ENCODE peak calls at places on chromosomes 5 and 9, in six cellular contexts. U, T, A, O, S and E are unnamed samples.

GRCh38 chr5:174723979-174724483 is 351 bp upstream of the MSX2 start:
- DNase-seq in S (no peak), O (no peak), U (no peak), A (no peak), T (no peak), E (no peak)

GRCh38 chr5:169781452-169782345 is 144.6 kb downstream of the DOCK2 start:
- DNase-seq in S (no peak), A (no peak), U (no peak), T (no peak), O (no peak), E (no peak)

GRCh38 chr5:179912951-179913350 is 5.3 kb upstream of the TBC1D9B start:
- DNase-seq in T (no peak), O (no peak), U (no peak), A (no peak), S (no peak), E (no peak)

GRCh38 chr9:110410926-110411325 is 73.3 kb upstream of the TXNDC8 start:
- DNase-seq in T (no peak), S (no peak), A (no peak), U (no peak), O (no peak), E (no peak)

GRCh38 chr5:111932628-111933027 is 175.6 kb upstream of the NREP start:
- DNase-seq in T (no peak), A (no peak), S (no peak), O (no peak), U (no peak), E (no peak)

GRCh38 chr5:154211611-154212390 is 21.3 kb downstream of the GALNT10 start:
- DNase-seq in A (no peak), S (no peak), U (no peak), O (peak), T (no peak), E (no peak)

GRCh38 chr5:101288633-101289032 is 385.6 kb upstream of the ST8SIA4 start:
- DNase-seq in A (no peak), T (no peak), U (no peak), S (no peak), O (no peak), E (no peak)

GRCh38 chr9:130539473-130540223 is 39.7 kb upstream of the FUBP3 start:
- DNase-seq in U (no peak), O (peak), A (no peak), S (no peak), T (no peak), E (no peak)

GRCh38 chr9:81605154-81605670 is 84.1 kb downstream of the TLE1 start:
- DNase-seq in A (no peak), O (no peak), U (no peak), T (no peak), S (no peak), E (no peak)

GRCh38 chr9:71844808-71845207 is 66.2 kb downstream of the ABHD17B start:
- DNase-seq in A (no peak), U (no peak), T (no peak), S (no peak), O (no peak), E (no peak)

GRCh38 chr5:116671211-116671736 is 96.7 kb upstream of the SEMA6A start:
- DNase-seq in A (no peak), S (no peak), U (no peak), O (no peak), T (no peak), E (no peak)

GRCh38 chr9:124776613-124776951 is 351 bp upstream of the OLFML2A start:
- DNase-seq in U (no peak), T (no peak), S (no peak), A (no peak), O (no peak), E (no peak)

GRCh38 chr5:172113036-172113435 is 75.0 kb downstream of the STK10 start:
- DNase-seq in U (peak), T (peak), A (no peak), S (no peak), O (no peak), E (no peak)

GRCh38 chr9:33350310-33350709 is 52.1 kb downstream of the AQP7 start:
- DNase-seq in A (no peak), O (peak), U (no peak), T (no peak), S (peak), E (no peak)

GRCh38 chr5:55232985-55233928 is at the start of gene CCNO:
- DNase-seq in S (peak), A (peak), O (peak), U (peak), T (peak), E (peak)

GRCh38 chr9:570187-570586 is 271.3 kb upstream of the DMRT1 start:
- DNase-seq in T (no peak), O (no peak), A (no peak), S (no peak), U (no peak), E (no peak)

GRCh38 chr9:6581266-6581665 is 64.3 kb downstream of the GLDC start:
- DNase-seq in A (no peak), U (no peak), O (no peak), T (no peak), S (no peak), E (no peak)

GRCh38 chr9:91781116-91781515 is 168.9 kb downstream of the ROR2 start:
- DNase-seq in U (no peak), T (no peak), A (no peak), O (no peak), S (no peak), E (no peak)

GRCh38 chr9:70616401-70617010 is 202.0 kb upstream of the KLF9 start:
- DNase-seq in U (no peak), T (no peak), O (no peak), A (no peak), S (no peak), E (no peak)

GRCh38 chr9:8732367-8733075 is 932.9 kb upstream of the DMAC1 start:
- DNase-seq in T (no peak), A (no peak), O (no peak), S (no peak), U (no peak), E (no peak)

GRCh38 chr9:3880851-3881250 is 355.1 kb upstream of the RFX3 start:
- DNase-seq in T (no peak), S (no peak), A (no peak), O (peak), U (peak), E (no peak)

GRCh38 chr9:101582593-101582992 is 12.2 kb downstream of the PPP3R2 start:
- DNase-seq in A (no peak), S (no peak), O (peak), U (no peak), T (no peak), E (no peak)

GRCh38 chr9:684055-684949 is 157.2 kb upstream of the DMRT1 start:
- DNase-seq in T (no peak), A (no peak), U (no peak), O (peak), S (peak), E (no peak)

GRCh38 chr5:37771203-37771611 is 68.6 kb downstream of the GDNF start:
- DNase-seq in O (peak), S (peak), U (no peak), T (no peak), A (no peak), E (no peak)

GRCh38 chr5:170809551-170809950 is 26.0 kb downstream of the GABRP start:
- DNase-seq in S (peak), A (no peak), T (no peak), O (peak), U (no peak), E (no peak)